ENCODE peak calls at places on chromosomes 4 and X, in nine cellular contexts. K, A, O, C, H, Z, G, E and W are unnamed samples.

GRCh38 chrX:24870143-24870542 is 145.6 kb downstream of the ARX start:
- DNase-seq in K (no peak), A (peak), O (peak), C (no peak), H (no peak), Z (no peak), G (peak), E (no peak), W (peak)

GRCh38 chrX:31139966-31140365 is 68.1 kb upstream of the FTHL17 start:
- DNase-seq in K (no peak), A (no peak), O (no peak), C (no peak), H (no peak), Z (no peak), G (no peak), E (no peak), W (no peak)

GRCh38 chrX:101347859-101348451 is 587 bp downstream of the TIMM8A start:
- DNase-seq in K (peak), A (peak), O (peak), C (no peak), H (no peak), Z (no peak), G (no peak), E (peak), W (no peak)

GRCh38 chrX:85808217-85808616 is 239.1 kb downstream of the CHM start:
- DNase-seq in K (no peak), A (no peak), O (no peak), C (no peak), H (no peak), Z (no peak), G (no peak), E (no peak), W (no peak)

GRCh38 chr4:113683143-113683542 is 78.4 kb downstream of the CAMK2D start:
- DNase-seq in K (no peak), A (no peak), O (no peak), C (no peak), H (peak), Z (no peak), G (no peak), E (no peak), W (no peak)

GRCh38 chr4:141020801-141021261 is 112.4 kb downstream of the RNF150 start:
- DNase-seq in K (no peak), A (peak), O (peak), C (no peak), H (no peak), Z (no peak), G (no peak), E (no peak), W (no peak)

GRCh38 chr4:151922306-151922705 is 161.5 kb upstream of the GATB start:
- DNase-seq in K (no peak), A (no peak), O (no peak), C (no peak), H (no peak), Z (no peak), G (no peak), E (no peak), W (peak)

GRCh38 chrX:142084611-142085010 is 120.5 kb downstream of the MAGEC2 start:
- DNase-seq in K (no peak), A (peak), O (no peak), C (no peak), H (no peak), Z (no peak), G (no peak), E (no peak), W (no peak)

GRCh38 chr4:145736241-145736831 is 56.4 kb downstream of the C4orf51 start:
- DNase-seq in K (peak), A (peak), O (peak), C (no peak), H (no peak), Z (peak), G (no peak), E (no peak), W (peak)

GRCh38 chrX:118117069-118117405 is 427 bp upstream of the KLHL13 start:
- DNase-seq in K (no peak), A (no peak), O (peak), C (no peak), H (no peak), Z (peak), G (no peak), E (no peak), W (peak)

GRCh38 chr4:145107126-145107525 is 9.0 kb downstream of the ABCE1 start:
- DNase-seq in K (no peak), A (no peak), O (no peak), C (no peak), H (no peak), Z (no peak), G (no peak), E (no peak), W (no peak)

GRCh38 chr4:116913451-116913850 is 171.9 kb downstream of the TRAM1L1 start:
- DNase-seq in K (no peak), A (no peak), O (no peak), C (no peak), H (no peak), Z (no peak), G (no peak), E (no peak), W (no peak)

GRCh38 chrX:115949900-115950822 is 220.4 kb upstream of the AGTR2 start:
- DNase-seq in K (peak), A (no peak), O (no peak), C (no peak), H (no peak), Z (no peak), G (no peak), E (no peak), W (peak)

GRCh38 chr4:140176735-140177134 is 22.8 kb upstream of the MAML3 start:
- DNase-seq in K (no peak), A (peak), O (no peak), C (no peak), H (no peak), Z (no peak), G (no peak), E (no peak), W (peak)

GRCh38 chrX:84477114-84477513 is 25.1 kb downstream of the HDX start:
- DNase-seq in K (no peak), A (no peak), O (no peak), C (no peak), H (no peak), Z (no peak), G (no peak), E (no peak), W (no peak)

GRCh38 chrX:33908074-33908473 is 224.0 kb downstream of the FAM47A start:
- DNase-seq in K (no peak), A (no peak), O (no peak), C (no peak), H (no peak), Z (no peak), G (no peak), E (no peak), W (no peak)

GRCh38 chr4:1330761-1331590 is 16.0 kb upstream of the UVSSA start:
- DNase-seq in K (no peak), A (no peak), O (no peak), C (no peak), H (no peak), Z (no peak), G (no peak), E (no peak), W (no peak)

GRCh38 chrX:32673193-32673592 is 538.2 kb downstream of the DMD start:
- DNase-seq in K (no peak), A (peak), O (peak), C (no peak), H (no peak), Z (no peak), G (no peak), E (no peak), W (peak)

GRCh38 chrX:41010188-41010846 is 74.9 kb upstream of the USP9X start:
- DNase-seq in K (peak), A (peak), O (peak), C (peak), H (no peak), Z (peak), G (no peak), E (peak), W (peak)

GRCh38 chrX:48541140-48541814 is 1.8 kb downstream of the TBC1D25 start:
- DNase-seq in K (no peak), A (no peak), O (no peak), C (no peak), H (peak), Z (no peak), G (no peak), E (no peak), W (no peak)

GRCh38 chr4:178471385-178471784 is 1029.1 kb upstream of the AGA start:
- DNase-seq in K (no peak), A (no peak), O (no peak), C (no peak), H (no peak), Z (no peak), G (no peak), E (no peak), W (no peak)

GRCh38 chr4:101597204-101597603 is 193.3 kb upstream of the BANK1 start:
- DNase-seq in K (no peak), A (no peak), O (peak), C (no peak), H (peak), Z (no peak), G (no peak), E (no peak), W (no peak)

GRCh38 chrX:10106801-10107200 is 50.0 kb upstream of the CLCN4 start:
- DNase-seq in K (no peak), A (no peak), O (no peak), C (no peak), H (peak), Z (no peak), G (no peak), E (no peak), W (no peak)

GRCh38 chr4:56630876-56631666 is 50.0 kb downstream of the HOPX start:
- DNase-seq in K (no peak), A (peak), O (peak), C (no peak), H (no peak), Z (no peak), G (no peak), E (no peak), W (no peak)

GRCh38 chr4:104465201-104465600 is 29.5 kb downstream of the CXXC4 start:
- DNase-seq in K (no peak), A (peak), O (peak), C (no peak), H (no peak), Z (no peak), G (no peak), E (no peak), W (no peak)

GRCh38 chr4:147371661-147372060 is 109.2 kb upstream of the EDNRA start:
- DNase-seq in K (no peak), A (peak), O (peak), C (no peak), H (no peak), Z (no peak), G (peak), E (no peak), W (peak)

GRCh38 chr4:674172-675035 is at the start of the genes ATP5ME and MYL5:
- DNase-seq in K (peak), A (peak), O (peak), C (peak), H (peak), Z (peak), G (peak), E (peak), W (peak)

GRCh38 chr4:47809654-47810203 is 28.1 kb downstream of the CORIN start:
- DNase-seq in K (no peak), A (no peak), O (no peak), C (no peak), H (no peak), Z (no peak), G (no peak), E (no peak), W (no peak)

GRCh38 chrX:46326161-46326560 is 219.1 kb downstream of the ZNF674 start:
- DNase-seq in K (no peak), A (peak), O (peak), C (no peak), H (no peak), Z (no peak), G (no peak), E (no peak), W (peak)

GRCh38 chr4:6753891-6754290 is 28.6 kb upstream of the KIAA0232 start:
- DNase-seq in K (no peak), A (no peak), O (no peak), C (no peak), H (no peak), Z (peak), G (no peak), E (no peak), W (no peak)

GRCh38 chr4:124133753-124134152 is 578.8 kb downstream of the ANKRD50 start:
- DNase-seq in K (no peak), A (no peak), O (no peak), C (no peak), H (no peak), Z (no peak), G (no peak), E (no peak), W (no peak)

GRCh38 chr4:138707746-138708145 is 307.8 kb upstream of the NOCT start:
- DNase-seq in K (no peak), A (no peak), O (no peak), C (no peak), H (no peak), Z (no peak), G (no peak), E (no peak), W (no peak)

GRCh38 chr4:1446502-1447153 is 40.4 kb upstream of the NKX1-1 start:
- DNase-seq in K (no peak), A (no peak), O (no peak), C (no peak), H (no peak), Z (no peak), G (no peak), E (no peak), W (no peak)

GRCh38 chr4:72568959-72569718 is at the start of gene ADAMTS3:
- DNase-seq in K (peak), A (peak), O (peak), C (no peak), H (peak), Z (peak), G (peak), E (peak), W (peak)

DNA sequence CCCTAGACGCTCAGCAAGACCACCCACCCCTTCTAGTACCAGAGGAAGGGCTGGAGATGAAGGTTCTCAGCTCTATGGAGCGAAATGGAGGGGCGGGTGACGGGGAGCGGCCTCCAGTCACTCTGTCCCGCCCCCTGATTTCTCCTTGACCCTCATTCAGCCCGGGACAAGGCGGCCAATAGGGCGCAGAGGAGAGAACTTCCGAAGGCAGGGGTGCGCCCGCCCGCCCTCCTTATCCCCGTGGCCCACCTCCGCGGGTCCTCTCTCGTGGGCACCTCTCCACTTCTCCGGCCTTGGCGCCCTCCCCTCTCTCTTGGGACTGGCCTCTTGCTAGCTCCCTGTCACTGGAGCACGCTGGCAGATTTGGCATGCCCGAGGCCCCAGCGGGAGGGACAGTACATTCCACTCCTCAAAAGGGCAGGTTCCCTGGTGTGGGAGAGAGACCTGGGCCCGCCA is 1.1 kb upstream of the SEPTIN6 start:
- DNase-seq in K (no peak), A (no peak), O (no peak), C (no peak), H (no peak), Z (no peak), G (no peak), E (no peak), W (no peak)
- H3K4me3 ChIP-seq in K (no peak), A (no peak), O (no peak), C (peak), H (peak), Z (peak), G (no peak), E (no peak), W (no peak)

DNA sequence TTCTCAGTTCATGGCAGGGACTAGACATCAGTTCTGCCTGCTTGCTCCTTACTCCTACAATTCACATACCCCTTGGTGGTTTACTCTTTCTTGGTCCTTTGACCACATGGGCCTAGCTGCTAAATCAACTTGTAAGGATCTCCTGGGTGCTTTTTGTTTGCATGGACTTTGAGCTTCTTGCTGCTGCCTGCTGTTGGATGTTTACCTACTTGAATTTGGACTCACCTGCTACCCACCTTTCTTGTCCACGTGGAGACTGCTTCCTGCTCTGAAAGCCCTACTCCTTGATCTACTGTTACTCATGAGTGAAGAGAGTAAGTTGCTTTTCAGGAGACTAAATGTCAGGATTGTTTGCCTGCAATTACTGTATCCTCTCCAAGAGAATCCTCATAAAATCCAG is 15.2 kb upstream of the ARHGAP24 start:
- DNase-seq in K (peak), A (no peak), O (no peak), C (no peak), H (no peak), Z (no peak), G (no peak), E (no peak), W (no peak)
- H3K4me3 ChIP-seq in K (no peak), A (no peak), O (no peak), C (no peak), H (no peak), Z (no peak), G (no peak), E (no peak), W (no peak)

DNA sequence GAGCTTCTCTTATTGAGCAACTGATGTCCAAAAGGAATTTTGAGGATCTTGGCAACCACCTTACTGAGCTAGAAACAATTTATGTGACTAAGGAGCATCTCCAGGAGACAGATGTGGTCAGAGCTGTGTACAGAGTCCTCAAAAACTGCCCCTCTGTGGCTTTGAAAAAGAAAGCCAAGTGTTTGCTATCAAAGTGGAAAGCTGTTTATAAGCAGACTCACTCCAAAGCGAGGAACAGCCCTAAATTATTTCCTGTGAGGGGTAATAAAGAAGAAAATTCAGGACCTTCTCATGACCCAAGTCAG is 9.5 kb downstream of the TCEANC start:
- DNase-seq in K (no peak), A (peak), O (peak), C (no peak), H (no peak), Z (no peak), G (no peak), E (no peak), W (no peak)
- H3K4me3 ChIP-seq in K (no peak), A (no peak), O (no peak), C (peak), H (peak), Z (no peak), G (no peak), E (no peak), W (no peak)

DNA sequence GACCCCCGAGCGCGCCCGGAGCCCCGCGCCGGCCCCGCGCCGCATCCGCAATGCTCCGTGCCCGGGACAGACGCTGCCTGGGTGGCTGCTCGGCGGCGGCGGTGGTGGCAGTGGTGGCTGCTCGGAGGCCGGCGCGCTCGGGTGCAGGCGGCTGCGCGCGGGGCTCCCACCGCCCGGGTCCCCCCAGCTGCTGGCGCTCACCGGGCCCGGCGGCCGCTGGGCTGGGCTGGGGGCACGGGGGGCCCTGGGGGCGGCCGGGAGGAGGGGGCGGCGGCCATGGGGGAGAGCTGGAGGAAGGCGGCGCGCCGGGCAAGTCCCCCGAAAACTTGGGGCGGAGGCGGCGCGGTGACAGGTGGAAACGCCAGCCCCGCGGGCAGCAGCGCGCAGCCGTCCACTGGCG is 83.4 kb upstream of the DHRSX start:
- DNase-seq in K (no peak), A (no peak), O (no peak), C (no peak), H (no peak), Z (no peak), G (no peak), E (no peak), W (no peak)
- H3K4me3 ChIP-seq in K (no peak), A (no peak), O (no peak), C (peak), H (no peak), Z (no peak), G (no peak), E (peak), W (no peak)

GRCh38 chrX:40010550-40011364 is 87.0 kb downstream of the BCOR start:
- DNase-seq in K (no peak), A (no peak), O (no peak), C (no peak), H (no peak), Z (no peak), G (no peak), E (no peak), W (no peak)

GRCh38 chrX:40009890-40010289 is 87.9 kb downstream of the BCOR start:
- DNase-seq in K (no peak), A (no peak), O (no peak), C (no peak), H (no peak), Z (no peak), G (no peak), E (no peak), W (no peak)

GRCh38 chrX:40009462-40009851 is 88.3 kb downstream of the BCOR start:
- DNase-seq in K (no peak), A (no peak), O (no peak), C (no peak), H (no peak), Z (no peak), G (no peak), E (no peak), W (no peak)

GRCh38 chrX:40007746-40008705 is 89.7 kb downstream of the BCOR start:
- DNase-seq in K (no peak), A (no peak), O (no peak), C (no peak), H (no peak), Z (no peak), G (no peak), E (no peak), W (no peak)

GRCh38 chrX:40008841-40009461 is 88.8 kb downstream of the BCOR start:
- DNase-seq in K (no peak), A (peak), O (peak), C (no peak), H (no peak), Z (peak), G (no peak), E (no peak), W (no peak)
- H3K4me3 ChIP-seq in K (no peak), A (no peak), O (no peak), C (peak), H (no peak), Z (peak), G (peak), E (no peak), W (no peak)

DNA sequence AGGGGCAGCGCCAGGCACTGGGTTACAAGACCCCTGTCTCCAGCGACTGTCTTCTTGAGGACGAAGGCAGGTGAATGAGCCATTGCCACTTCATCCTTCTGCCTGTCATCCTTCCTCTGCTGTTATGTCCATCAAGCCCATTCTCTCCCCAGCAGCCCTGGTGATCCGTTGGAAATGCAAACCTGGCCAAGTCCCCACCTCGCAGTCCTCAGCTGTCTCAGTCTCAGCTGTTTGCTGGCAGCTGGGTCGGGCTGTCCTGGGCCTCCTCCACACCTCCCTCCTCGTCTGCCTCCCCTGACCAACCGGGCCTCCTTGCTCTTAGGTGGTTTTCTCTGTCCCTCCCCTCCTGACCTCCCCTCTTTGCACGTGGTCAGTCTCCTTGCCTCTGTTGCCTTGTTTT is 38.0 kb downstream of the PTTG2 start:
- DNase-seq in K (no peak), A (no peak), O (no peak), C (no peak), H (no peak), Z (no peak), G (no peak), E (no peak), W (no peak)
- H3K4me3 ChIP-seq in K (no peak), A (no peak), O (no peak), C (no peak), H (no peak), Z (no peak), G (no peak), E (no peak), W (no peak)

GRCh38 chrX:21926116-21926515 is 14.4 kb upstream of the SMS start:
- DNase-seq in K (no peak), A (peak), O (peak), C (no peak), H (peak), Z (no peak), G (no peak), E (no peak), W (peak)
- H3K4me3 ChIP-seq in K (no peak), A (peak), O (peak), C (peak), H (peak), Z (peak), G (no peak), E (peak), W (peak)

GRCh38 chr4:79598214-79598613 is 190.2 kb upstream of the GK2 start:
- DNase-seq in K (no peak), A (no peak), O (no peak), C (no peak), H (no peak), Z (no peak), G (no peak), E (no peak), W (no peak)
- H3K4me3 ChIP-seq in K (no peak), A (no peak), O (no peak), C (no peak), H (no peak), Z (no peak), G (no peak), E (no peak), W (no peak)

GRCh38 chr4:22187203-22187835 is 238.7 kb upstream of the KCNIP4 start:
- DNase-seq in K (no peak), A (no peak), O (no peak), C (no peak), H (no peak), Z (no peak), G (no peak), E (no peak), W (peak)
- H3K4me3 ChIP-seq in K (no peak), A (no peak), O (no peak), C (no peak), H (no peak), Z (no peak), G (no peak), E (no peak), W (no peak)